ENCODE peak calls at places on chromosomes 2 and 18, in six cellular contexts. I is left ventricle myocardium inferior, B is GM23338, P is BJ, X is ascending aorta, F is endothelial cell of umbilical vein. U is an unnamed sample.

GRCh38 chr2:230343747-230344146 is 16.8 kb downstream of the SP140L start:
- DNase-seq in I (no peak), B (no peak), P (no peak), X (no peak), F (no peak), U (no peak)

GRCh38 chr2:28683100-28683706 is 68.4 kb upstream of the PPP1CB start:
- DNase-seq in I (peak), B (peak), P (no peak), X (no peak), F (peak), U (no peak)

GRCh38 chr18:78730564-78731422 is 248.8 kb upstream of the SALL3 start:
- DNase-seq in I (no peak), B (no peak), P (no peak), X (no peak), F (no peak), U (no peak)

GRCh38 chr2:241050624-241051577 is 51.2 kb downstream of the MTERF4 start:
- DNase-seq in I (no peak), B (no peak), P (no peak), X (no peak), F (no peak), U (peak)

GRCh38 chr18:77870238-77870637 is 620.6 kb downstream of the GALR1 start:
- DNase-seq in I (no peak), B (no peak), P (no peak), X (no peak), F (no peak), U (no peak)

GRCh38 chr2:234435836-234436481 is 60.9 kb downstream of the ARL4C start:
- DNase-seq in I (no peak), B (no peak), P (no peak), X (no peak), F (peak), U (no peak)

GRCh38 chr18:13221821-13222220 is 3.3 kb downstream of the LDLRAD4 start:
- DNase-seq in I (peak), B (no peak), P (peak), X (no peak), F (no peak), U (no peak)

GRCh38 chr18:31626409-31626808 is 34.7 kb downstream of the TTR start:
- DNase-seq in I (no peak), B (no peak), P (no peak), X (no peak), F (no peak), U (no peak)

GRCh38 chr2:97931118-97931850 is 64.5 kb downstream of the TMEM131 start:
- DNase-seq in I (no peak), B (no peak), P (no peak), X (no peak), F (no peak), U (no peak)

GRCh38 chr18:21330122-21330701 is 88.2 kb downstream of the GREB1L start:
- DNase-seq in I (peak), B (peak), P (peak), X (no peak), F (peak), U (no peak)

GRCh38 chr2:72887836-72888437 is 729 bp downstream of the SPR start:
- DNase-seq in I (peak), B (peak), P (no peak), X (peak), F (peak), U (peak)

GRCh38 chr2:234419726-234420125 is 77.2 kb downstream of the ARL4C start:
- DNase-seq in I (no peak), B (no peak), P (no peak), X (no peak), F (no peak), U (no peak)

GRCh38 chr2:217360111-217360510 is 500.2 kb upstream of the TNP1 start:
- DNase-seq in I (no peak), B (no peak), P (no peak), X (no peak), F (no peak), U (no peak)

GRCh38 chr18:6414723-6415362 is at the start of gene L3MBTL4:
- DNase-seq in I (peak), B (peak), P (no peak), X (no peak), F (no peak), U (peak)

GRCh38 chr2:12302691-12303090 is 414.0 kb upstream of the TRIB2 start:
- DNase-seq in I (no peak), B (no peak), P (no peak), X (no peak), F (no peak), U (no peak)

GRCh38 chr18:2325308-2325849 is 245.9 kb downstream of the METTL4 start:
- DNase-seq in I (no peak), B (no peak), P (no peak), X (no peak), F (no peak), U (no peak)

GRCh38 chr2:195382186-195382585 is 274.8 kb upstream of the SLC39A10 start:
- DNase-seq in I (no peak), B (no peak), P (no peak), X (no peak), F (no peak), U (no peak)

GRCh38 chr2:33216508-33217182 is 259.8 kb upstream of the RASGRP3 start:
- DNase-seq in I (peak), B (no peak), P (no peak), X (no peak), F (peak), U (no peak)

GRCh38 chr18:22551536-22552151 is 133.9 kb upstream of the CTAGE1 start:
- DNase-seq in I (no peak), B (no peak), P (no peak), X (no peak), F (peak), U (no peak)

GRCh38 chr2:134705861-134706586 is 12.8 kb downstream of the TMEM163 start:
- DNase-seq in I (no peak), B (peak), P (no peak), X (no peak), F (no peak), U (no peak)

GRCh38 chr2:156434461-156435291 is 1.5 kb upstream of the GPD2 start:
- DNase-seq in I (no peak), B (no peak), P (no peak), X (no peak), F (no peak), U (peak)

GRCh38 chr2:63700276-63700675 is 111.5 kb downstream of the MDH1 start:
- DNase-seq in I (no peak), B (no peak), P (no peak), X (no peak), F (no peak), U (no peak)

GRCh38 chr2:172083725-172084483 is 1.4 kb upstream of the DLX1 start:
- DNase-seq in I (no peak), B (peak), P (no peak), X (no peak), F (peak), U (peak)

GRCh38 chr2:110993557-110994231 is 127.0 kb upstream of the BCL2L11 start:
- DNase-seq in I (no peak), B (no peak), P (no peak), X (no peak), F (peak), U (no peak)

GRCh38 chr2:111122631-111123421 is 2.1 kb downstream of the BCL2L11 start:
- DNase-seq in I (peak), B (peak), P (peak), X (no peak), F (peak), U (no peak)

DNA sequence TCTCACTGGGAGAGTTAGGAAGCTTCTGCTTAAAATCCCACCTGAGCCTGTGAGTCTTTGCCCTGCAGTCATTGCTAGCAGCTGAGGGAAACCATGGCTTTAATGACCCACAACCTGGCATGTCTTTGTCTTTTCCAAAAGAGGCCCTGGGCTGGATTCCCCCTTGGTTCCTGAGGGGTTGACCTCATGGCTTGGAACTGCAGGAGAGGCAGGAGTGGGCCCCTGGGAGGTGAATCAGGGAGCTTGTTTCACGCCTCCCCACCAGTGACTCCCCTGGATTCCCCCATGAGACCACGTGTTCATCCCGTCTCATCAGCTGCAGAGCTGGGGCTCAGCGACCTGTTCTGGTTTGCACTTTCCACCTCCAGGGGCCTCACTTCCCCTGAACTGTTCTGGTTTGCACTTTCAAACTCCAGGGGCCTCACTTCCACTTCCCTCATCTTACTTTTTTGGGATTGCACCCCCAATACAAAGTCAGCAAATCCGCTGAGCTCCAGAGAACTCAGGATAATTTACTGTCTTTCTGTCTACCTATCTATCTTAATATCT is 58.5 kb upstream of the TMEM18 start:
- DNase-seq in I (no peak), B (peak), P (no peak), X (no peak), F (no peak), U (peak)
- TF ChIP-seq CTCF in I (no peak), B (peak), P (no peak), X (no peak), F (no peak), U (no peak)

GRCh38 chr2:165467921-165468320 is 1.6 kb upstream of the CSRNP3 start:
- DNase-seq in I (no peak), B (peak), P (no peak), X (no peak), F (no peak), U (no peak)
- TF ChIP-seq CTCF in I (no peak), B (no peak), P (no peak), X (no peak), F (no peak), U (no peak)

GRCh38 chr2:218367415-218368149 is 10.9 kb downstream of the CATIP start:
- DNase-seq in I (peak), B (peak), P (no peak), X (peak), F (peak), U (peak)

GRCh38 chr2:218369374-218369773 is 12.7 kb upstream of the SLC11A1 start:
- DNase-seq in I (no peak), B (no peak), P (no peak), X (no peak), F (no peak), U (no peak)

GRCh38 chr2:218370410-218371063 is 11.5 kb upstream of the SLC11A1 start:
- DNase-seq in I (peak), B (no peak), P (no peak), X (peak), F (no peak), U (no peak)

GRCh38 chr2:218368150-218368528 is 11.5 kb downstream of the CATIP start:
- DNase-seq in I (no peak), B (no peak), P (no peak), X (no peak), F (no peak), U (no peak)

GRCh38 chr2:218368621-218369153 is 12.0 kb downstream of the CATIP start:
- DNase-seq in I (no peak), B (peak), P (no peak), X (no peak), F (no peak), U (peak)
- TF ChIP-seq CTCF in I (no peak), B (peak), P (peak), X (no peak), F (no peak), U (no peak)

DNA sequence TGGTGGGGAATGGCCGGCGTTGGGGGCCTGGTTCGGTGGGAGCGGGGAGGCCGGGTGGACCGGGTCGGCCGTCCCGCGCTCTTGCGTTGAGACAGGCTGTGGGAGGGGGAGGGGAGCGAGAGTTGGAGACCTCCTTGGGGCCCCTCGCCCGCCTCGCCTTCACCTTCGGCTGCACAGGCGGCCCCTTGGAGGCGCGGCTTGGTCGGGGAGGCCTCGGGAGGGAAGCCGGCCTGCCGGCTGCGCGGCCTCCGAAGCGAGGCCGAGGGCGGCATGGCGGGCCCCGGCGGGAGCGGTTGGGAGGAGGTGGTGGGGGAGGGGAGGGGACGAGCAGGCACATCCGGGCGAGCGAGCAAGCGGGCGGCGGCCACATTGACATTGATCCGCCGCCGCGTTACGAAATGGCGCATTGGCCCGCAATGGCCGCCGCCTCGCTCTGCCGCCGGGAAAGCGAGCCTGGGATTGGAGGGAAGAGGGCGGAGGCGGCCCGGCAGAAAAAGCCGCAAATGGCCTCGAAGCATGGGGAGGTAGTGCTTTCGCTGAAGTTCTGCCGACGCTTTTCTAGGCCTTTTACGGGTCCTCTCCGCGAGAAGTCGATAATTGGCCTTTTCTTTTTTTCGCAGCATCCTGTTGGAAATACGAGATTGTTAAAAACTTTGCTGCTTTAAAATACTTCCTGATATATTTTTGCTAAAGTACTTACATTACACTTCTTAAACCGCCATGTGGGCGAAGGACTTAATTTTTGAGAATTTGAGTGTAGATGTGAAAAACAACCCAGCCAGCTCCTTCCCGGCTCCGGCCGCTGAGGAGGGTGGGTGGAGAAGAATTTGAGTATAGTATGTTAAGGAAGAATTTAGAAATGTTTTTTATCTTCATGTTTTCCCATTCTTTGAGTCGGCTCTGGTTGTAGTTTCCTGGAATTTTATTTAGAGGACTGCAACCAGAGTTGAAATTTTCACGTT is 582 bp downstream of the HNRNPA3 start:
- DNase-seq in I (peak), B (peak), P (peak), X (peak), F (peak), U (peak)
- TF ChIP-seq CTCF in I (no peak), B (no peak), P (no peak), X (no peak), F (no peak), U (no peak)

GRCh38 chr2:86297382-86298147 is 39.9 kb downstream of the REEP1 start:
- DNase-seq in I (no peak), B (peak), P (no peak), X (no peak), F (no peak), U (peak)

GRCh38 chr2:86296947-86297346 is 40.5 kb downstream of the REEP1 start:
- DNase-seq in I (no peak), B (no peak), P (no peak), X (no peak), F (no peak), U (no peak)

GRCh38 chr2:86301010-86301409 is 36.4 kb downstream of the REEP1 start:
- DNase-seq in I (no peak), B (no peak), P (no peak), X (no peak), F (peak), U (no peak)

GRCh38 chr2:86300496-86300895 is 36.9 kb downstream of the REEP1 start:
- DNase-seq in I (no peak), B (no peak), P (no peak), X (no peak), F (no peak), U (no peak)

DNA sequence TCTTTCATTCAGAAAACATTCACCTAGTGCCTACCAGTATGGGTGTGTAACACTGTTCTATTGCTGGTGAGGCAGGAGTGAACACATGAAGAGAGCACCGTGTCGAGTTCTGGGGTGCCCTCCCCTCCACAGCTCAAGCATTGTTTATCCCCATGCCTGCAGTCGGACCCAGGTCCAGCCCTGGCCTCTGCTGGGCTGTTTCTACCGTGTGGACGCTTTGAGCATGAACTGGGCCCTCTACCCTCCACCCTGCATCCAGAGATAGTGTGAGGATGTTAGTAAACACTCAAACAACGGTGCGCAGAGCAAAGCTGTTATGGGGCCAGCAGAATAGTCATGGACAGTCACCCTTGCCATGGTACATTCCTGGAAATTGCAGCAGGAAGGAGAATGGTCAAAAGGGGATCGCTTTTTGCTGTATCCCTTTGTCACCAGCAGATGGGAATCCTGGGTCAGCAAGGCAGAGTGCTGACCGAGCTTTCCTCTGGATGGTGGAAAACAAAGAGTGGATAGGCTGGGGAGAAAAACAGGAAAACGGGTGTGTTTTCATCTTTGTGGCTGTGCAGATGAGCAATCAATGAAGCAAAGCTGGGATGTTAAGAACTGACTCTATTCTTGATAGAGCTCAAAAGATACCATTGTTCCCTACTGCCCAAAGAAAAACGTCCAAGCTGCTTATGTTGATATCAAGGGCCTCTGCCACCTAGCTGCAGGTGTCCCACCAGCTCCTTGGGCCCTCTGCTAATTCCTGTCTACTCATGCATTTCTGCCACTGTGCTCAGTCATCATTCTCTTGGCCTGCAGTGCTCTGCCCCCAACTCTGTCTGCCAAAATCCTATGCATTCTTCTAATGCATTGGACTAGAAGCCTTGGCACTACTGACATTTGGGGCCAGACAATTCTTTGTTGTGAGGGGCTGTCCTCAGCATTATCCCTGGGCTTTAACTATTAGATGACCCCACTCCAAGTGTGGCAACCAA is 38.7 kb downstream of the REEP1 start:
- DNase-seq in I (no peak), B (peak), P (no peak), X (no peak), F (peak), U (no peak)
- TF ChIP-seq CTCF in I (peak), B (peak), P (no peak), X (no peak), F (no peak), U (no peak)

GRCh38 chr2:112493048-112493447 is 11.1 kb downstream of the TTL start:
- DNase-seq in I (no peak), B (peak), P (no peak), X (no peak), F (no peak), U (no peak)
- TF ChIP-seq CTCF in I (no peak), B (peak), P (peak), X (no peak), F (no peak), U (no peak)

DNA sequence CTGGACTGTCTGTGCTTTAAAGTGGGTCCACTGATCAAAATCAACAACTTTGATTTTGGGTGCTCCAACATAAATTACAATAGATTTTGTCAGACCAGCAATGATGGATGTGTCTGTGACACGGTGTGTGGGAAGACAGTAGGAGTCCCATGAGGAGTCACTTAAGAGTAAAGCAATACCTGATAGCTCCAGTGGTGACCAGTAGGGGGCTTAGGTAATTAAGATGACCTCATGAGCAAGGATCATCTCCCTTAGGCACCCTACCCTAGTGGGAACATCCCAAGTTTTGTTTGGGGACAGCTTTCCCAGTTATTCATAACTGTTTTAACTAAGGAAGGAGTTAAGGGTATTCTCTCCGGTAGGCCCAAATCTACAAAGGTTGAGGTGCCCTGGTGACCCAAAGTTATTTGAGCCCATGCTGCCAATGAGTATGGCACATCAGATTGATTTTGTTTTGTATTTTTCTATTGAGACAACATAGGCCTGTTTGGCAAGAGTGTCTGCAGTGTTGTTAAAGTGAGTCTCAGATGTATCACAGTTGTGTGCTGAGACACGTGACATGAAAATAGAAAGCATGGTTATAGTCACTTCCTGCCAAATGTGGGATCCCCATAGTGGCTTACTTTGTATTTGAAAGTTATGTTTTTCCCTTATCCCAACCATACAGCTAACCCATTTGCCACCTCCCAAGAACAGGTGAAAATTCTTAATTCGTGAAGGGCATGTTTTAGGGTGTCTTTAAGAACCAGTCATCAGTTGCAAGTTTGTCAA is 1337.6 kb upstream of the SLC39A10 start:
- DNase-seq in I (no peak), B (peak), P (no peak), X (no peak), F (no peak), U (no peak)
- TF ChIP-seq CTCF in I (no peak), B (peak), P (no peak), X (no peak), F (no peak), U (peak)

U was measured in GM13976.